ENCODE peak calls at places on chromosomes 6 and 20, in ten cellular contexts. One of them, this sample, is unnamed.

GRCh38 chr6:56399250-56399671 is 151.9 kb upstream of the COL21A1 start:
- DNase-seq in Daoy: peak
- DNase-seq in Kasumi-1: no peak
- DNase-seq in neural progenitor cell: no peak
- DNase-seq in breast epithelium: no peak
- DNase-seq in occipital lobe: no peak
- DNase-seq in naive B cell: no peak
- DNase-seq in skeletal muscle cell: no peak
- DNase-seq in HEK293T: no peak
- DNase-seq in fibroblast of lung: peak
- DNase-seq in this sample: no peak

GRCh38 chr6:4446982-4447381 is 311.6 kb upstream of the ECI2 start:
- DNase-seq in naive B cell: peak
- DNase-seq in occipital lobe: no peak
- DNase-seq in neural progenitor cell: no peak
- DNase-seq in Daoy: peak
- DNase-seq in fibroblast of lung: peak
- DNase-seq in breast epithelium: no peak
- DNase-seq in Kasumi-1: peak
- DNase-seq in HEK293T: no peak
- DNase-seq in skeletal muscle cell: peak
- DNase-seq in this sample: no peak

GRCh38 chr6:5337573-5337972 is 76.3 kb downstream of the FARS2 start:
- DNase-seq in skeletal muscle cell: no peak
- DNase-seq in neural progenitor cell: no peak
- DNase-seq in breast epithelium: no peak
- DNase-seq in fibroblast of lung: peak
- DNase-seq in naive B cell: no peak
- DNase-seq in HEK293T: no peak
- DNase-seq in Daoy: no peak
- DNase-seq in Kasumi-1: no peak
- DNase-seq in occipital lobe: no peak
- DNase-seq in this sample: no peak

GRCh38 chr6:166972101-166972500 is 15.8 kb upstream of the RNASET2 start:
- DNase-seq in HEK293T: no peak
- DNase-seq in neural progenitor cell: no peak
- DNase-seq in Kasumi-1: no peak
- DNase-seq in fibroblast of lung: no peak
- DNase-seq in Daoy: no peak
- DNase-seq in naive B cell: no peak
- DNase-seq in occipital lobe: no peak
- DNase-seq in breast epithelium: no peak
- DNase-seq in skeletal muscle cell: no peak
- DNase-seq in this sample: no peak

GRCh38 chr6:35725081-35725708 is 11.6 kb upstream of the ARMC12 start:
- DNase-seq in Daoy: no peak
- DNase-seq in HEK293T: no peak
- DNase-seq in Kasumi-1: no peak
- DNase-seq in breast epithelium: no peak
- DNase-seq in fibroblast of lung: no peak
- DNase-seq in occipital lobe: no peak
- DNase-seq in neural progenitor cell: no peak
- DNase-seq in skeletal muscle cell: no peak
- DNase-seq in naive B cell: no peak
- DNase-seq in this sample: no peak

GRCh38 chr6:17493286-17493685 is 99.9 kb downstream of the CAP2 start:
- DNase-seq in neural progenitor cell: no peak
- DNase-seq in HEK293T: no peak
- DNase-seq in Kasumi-1: no peak
- DNase-seq in occipital lobe: no peak
- DNase-seq in skeletal muscle cell: peak
- DNase-seq in fibroblast of lung: peak
- DNase-seq in naive B cell: no peak
- DNase-seq in Daoy: peak
- DNase-seq in breast epithelium: no peak
- DNase-seq in this sample: no peak

GRCh38 chr6:169420912-169421543 is 167.4 kb upstream of the THBS2 start:
- DNase-seq in Daoy: no peak
- DNase-seq in HEK293T: peak
- DNase-seq in Kasumi-1: no peak
- DNase-seq in skeletal muscle cell: no peak
- DNase-seq in neural progenitor cell: peak
- DNase-seq in fibroblast of lung: no peak
- DNase-seq in breast epithelium: no peak
- DNase-seq in naive B cell: no peak
- DNase-seq in occipital lobe: no peak
- DNase-seq in this sample: peak

GRCh38 chr20:44031822-44032582 is 117.3 kb downstream of the TOX2 start:
- DNase-seq in breast epithelium: no peak
- DNase-seq in fibroblast of lung: no peak
- DNase-seq in skeletal muscle cell: no peak
- DNase-seq in neural progenitor cell: no peak
- DNase-seq in occipital lobe: no peak
- DNase-seq in Kasumi-1: no peak
- DNase-seq in Daoy: no peak
- DNase-seq in naive B cell: no peak
- DNase-seq in HEK293T: no peak
- DNase-seq in this sample: no peak

GRCh38 chr20:47356526-47357295 is at the start of gene ZMYND8:
- DNase-seq in naive B cell: peak
- DNase-seq in Kasumi-1: peak
- DNase-seq in occipital lobe: peak
- DNase-seq in neural progenitor cell: peak
- DNase-seq in fibroblast of lung: peak
- DNase-seq in breast epithelium: peak
- DNase-seq in skeletal muscle cell: peak
- DNase-seq in Daoy: peak
- DNase-seq in HEK293T: peak
- DNase-seq in this sample: peak

GRCh38 chr20:58721951-58722371 is 29.4 kb downstream of the NPEPL1 start:
- DNase-seq in neural progenitor cell: no peak
- DNase-seq in skeletal muscle cell: no peak
- DNase-seq in breast epithelium: peak
- DNase-seq in fibroblast of lung: no peak
- DNase-seq in Daoy: no peak
- DNase-seq in HEK293T: no peak
- DNase-seq in occipital lobe: no peak
- DNase-seq in Kasumi-1: no peak
- DNase-seq in naive B cell: no peak
- DNase-seq in this sample: no peak

GRCh38 chr6:131257104-131257503 is 121.8 kb downstream of the AKAP7 start:
- DNase-seq in Daoy: no peak
- DNase-seq in occipital lobe: no peak
- DNase-seq in HEK293T: no peak
- DNase-seq in naive B cell: no peak
- DNase-seq in Kasumi-1: no peak
- DNase-seq in fibroblast of lung: no peak
- DNase-seq in neural progenitor cell: no peak
- DNase-seq in breast epithelium: no peak
- DNase-seq in skeletal muscle cell: no peak
- DNase-seq in this sample: no peak

GRCh38 chr20:2261105-2261504 is 34.7 kb upstream of the TGM3 start:
- DNase-seq in breast epithelium: no peak
- DNase-seq in naive B cell: no peak
- DNase-seq in skeletal muscle cell: no peak
- DNase-seq in Daoy: peak
- DNase-seq in Kasumi-1: no peak
- DNase-seq in occipital lobe: no peak
- DNase-seq in HEK293T: no peak
- DNase-seq in fibroblast of lung: peak
- DNase-seq in neural progenitor cell: no peak
- DNase-seq in this sample: no peak

GRCh38 chr6:159399953-159400352 is 230.8 kb downstream of the FNDC1 start:
- DNase-seq in Kasumi-1: no peak
- DNase-seq in fibroblast of lung: no peak
- DNase-seq in skeletal muscle cell: no peak
- DNase-seq in HEK293T: no peak
- DNase-seq in occipital lobe: no peak
- DNase-seq in neural progenitor cell: no peak
- DNase-seq in naive B cell: no peak
- DNase-seq in breast epithelium: no peak
- DNase-seq in Daoy: no peak
- DNase-seq in this sample: no peak

GRCh38 chr6:13813011-13813410 is 1.3 kb downstream of the MCUR1 start:
- DNase-seq in skeletal muscle cell: no peak
- DNase-seq in HEK293T: no peak
- DNase-seq in Daoy: no peak
- DNase-seq in neural progenitor cell: no peak
- DNase-seq in fibroblast of lung: no peak
- DNase-seq in breast epithelium: no peak
- DNase-seq in occipital lobe: no peak
- DNase-seq in Kasumi-1: no peak
- DNase-seq in naive B cell: no peak
- DNase-seq in this sample: no peak

GRCh38 chr6:166570929-166571699 is 15.4 kb downstream of the RAMACL start:
- DNase-seq in naive B cell: no peak
- DNase-seq in neural progenitor cell: no peak
- DNase-seq in HEK293T: no peak
- DNase-seq in fibroblast of lung: no peak
- DNase-seq in Kasumi-1: no peak
- DNase-seq in Daoy: no peak
- DNase-seq in breast epithelium: no peak
- DNase-seq in occipital lobe: no peak
- DNase-seq in skeletal muscle cell: no peak
- DNase-seq in this sample: no peak

GRCh38 chr20:32672982-32673727 is 586 bp downstream of the C20orf203 start:
- DNase-seq in Kasumi-1: peak
- DNase-seq in fibroblast of lung: no peak
- DNase-seq in neural progenitor cell: no peak
- DNase-seq in naive B cell: peak
- DNase-seq in breast epithelium: no peak
- DNase-seq in HEK293T: peak
- DNase-seq in occipital lobe: no peak
- DNase-seq in skeletal muscle cell: no peak
- DNase-seq in Daoy: no peak
- DNase-seq in this sample: no peak

GRCh38 chr6:166688286-166688685 is 61.2 kb upstream of the RPS6KA2 start:
- DNase-seq in HEK293T: no peak
- DNase-seq in naive B cell: no peak
- DNase-seq in Kasumi-1: no peak
- DNase-seq in Daoy: no peak
- DNase-seq in skeletal muscle cell: no peak
- DNase-seq in fibroblast of lung: no peak
- DNase-seq in neural progenitor cell: no peak
- DNase-seq in occipital lobe: no peak
- DNase-seq in breast epithelium: no peak
- DNase-seq in this sample: no peak

GRCh38 chr6:125759184-125759902 is 9.9 kb downstream of the HEY2 start:
- DNase-seq in Daoy: no peak
- DNase-seq in HEK293T: no peak
- DNase-seq in Kasumi-1: no peak
- DNase-seq in breast epithelium: no peak
- DNase-seq in occipital lobe: no peak
- DNase-seq in skeletal muscle cell: no peak
- DNase-seq in neural progenitor cell: peak
- DNase-seq in naive B cell: no peak
- DNase-seq in fibroblast of lung: no peak
- DNase-seq in this sample: peak

GRCh38 chr6:30022189-30022588 is 38.9 kb upstream of the POLR1H start:
- DNase-seq in skeletal muscle cell: no peak
- DNase-seq in breast epithelium: no peak
- DNase-seq in naive B cell: no peak
- DNase-seq in HEK293T: no peak
- DNase-seq in Kasumi-1: no peak
- DNase-seq in neural progenitor cell: no peak
- DNase-seq in occipital lobe: no peak
- DNase-seq in Daoy: no peak
- DNase-seq in fibroblast of lung: no peak
- DNase-seq in this sample: no peak

GRCh38 chr20:40612247-40612646 is 76.8 kb downstream of the MAFB start:
- DNase-seq in neural progenitor cell: no peak
- DNase-seq in occipital lobe: no peak
- DNase-seq in Kasumi-1: no peak
- DNase-seq in skeletal muscle cell: no peak
- DNase-seq in HEK293T: no peak
- DNase-seq in Daoy: no peak
- DNase-seq in naive B cell: no peak
- DNase-seq in fibroblast of lung: no peak
- DNase-seq in breast epithelium: no peak
- DNase-seq in this sample: no peak

GRCh38 chr6:127192911-127193503 is 73.7 kb upstream of the RNF146 start:
- DNase-seq in Kasumi-1: peak
- DNase-seq in breast epithelium: no peak
- DNase-seq in neural progenitor cell: no peak
- DNase-seq in Daoy: no peak
- DNase-seq in naive B cell: no peak
- DNase-seq in HEK293T: no peak
- DNase-seq in occipital lobe: no peak
- DNase-seq in fibroblast of lung: peak
- DNase-seq in skeletal muscle cell: peak
- DNase-seq in this sample: no peak

GRCh38 chr6:165184192-165184979 is 125.0 kb downstream of the C6orf118 start:
- DNase-seq in Kasumi-1: no peak
- DNase-seq in skeletal muscle cell: peak
- DNase-seq in breast epithelium: no peak
- DNase-seq in fibroblast of lung: peak
- DNase-seq in neural progenitor cell: no peak
- DNase-seq in naive B cell: no peak
- DNase-seq in Daoy: no peak
- DNase-seq in occipital lobe: peak
- DNase-seq in HEK293T: no peak
- DNase-seq in this sample: no peak

GRCh38 chr20:2865630-2866029 is 7.7 kb upstream of the PTPRA start:
- DNase-seq in fibroblast of lung: no peak
- DNase-seq in neural progenitor cell: no peak
- DNase-seq in skeletal muscle cell: no peak
- DNase-seq in HEK293T: peak
- DNase-seq in occipital lobe: no peak
- DNase-seq in breast epithelium: no peak
- DNase-seq in Daoy: no peak
- DNase-seq in naive B cell: no peak
- DNase-seq in Kasumi-1: peak
- DNase-seq in this sample: no peak

GRCh38 chr20:45823949-45824835 is 2.9 kb downstream of the TNNC2 start:
- DNase-seq in Daoy: peak
- DNase-seq in naive B cell: peak
- DNase-seq in HEK293T: no peak
- DNase-seq in fibroblast of lung: peak
- DNase-seq in occipital lobe: no peak
- DNase-seq in neural progenitor cell: peak
- DNase-seq in Kasumi-1: peak
- DNase-seq in skeletal muscle cell: no peak
- DNase-seq in breast epithelium: no peak
- DNase-seq in this sample: peak

This sample was measured in BE2C.